ENCODE peak calls at places on chromosomes 12 and 14, in four cellular contexts. I is HCT116, V is GM12878, H is SK-N-SH. J is an unnamed sample.

GRCh38 chr12:11687538-11687937 is 38.1 kb downstream of the ETV6 start:
- DNase-seq in V (no peak), I (no peak), H (no peak), J (no peak)

GRCh38 chr12:120468271-120468845 is 1.2 kb downstream of the SRSF9 start:
- DNase-seq in H (peak), I (no peak), V (no peak), J (peak)

GRCh38 chr12:100668939-100669536 is 95.6 kb downstream of the GAS2L3 start:
- DNase-seq in I (peak), V (no peak), H (peak), J (peak)

GRCh38 chr12:71438670-71439361 is 782 bp upstream of the LGR5 start:
- DNase-seq in H (peak), I (no peak), V (no peak), J (no peak)

GRCh38 chr12:53869500-53869899 is 69.1 kb upstream of the HOXC13 start:
- DNase-seq in H (no peak), I (no peak), V (no peak), J (no peak)

GRCh38 chr14:103142031-103142430 is 18.8 kb downstream of the TNFAIP2 start:
- DNase-seq in V (no peak), H (no peak), I (no peak), J (no peak)

GRCh38 chr12:103791350-103791920 is 49.6 kb downstream of the NT5DC3 start:
- DNase-seq in H (no peak), V (no peak), I (no peak), J (peak)

GRCh38 chr14:91482278-91483023 is 27.7 kb downstream of the PPP4R3A start:
- DNase-seq in V (no peak), H (no peak), I (no peak), J (no peak)

GRCh38 chr12:79407671-79408622 is 282.8 kb downstream of the PAWR start:
- DNase-seq in H (no peak), V (peak), I (peak), J (no peak)

GRCh38 chr12:58412466-58412865 is 471.1 kb downstream of the ATP23 start:
- DNase-seq in I (no peak), H (no peak), V (no peak), J (no peak)
- TF ChIP-seq JUND in I (no peak), H (no peak), V (no peak), J (no peak)

GRCh38 chr12:108332791-108333382 is 6.2 kb downstream of the CMKLR1 start:
- DNase-seq in I (no peak), H (no peak), V (no peak), J (no peak)
- TF ChIP-seq JUND in I (no peak), H (no peak), V (no peak), J (no peak)

GRCh38 chr12:47896633-47897032 is 8.2 kb downstream of the VDR start:
- DNase-seq in I (no peak), H (no peak), V (no peak), J (no peak)
- TF ChIP-seq JUND in I (no peak), H (no peak), V (no peak), J (no peak)

DNA sequence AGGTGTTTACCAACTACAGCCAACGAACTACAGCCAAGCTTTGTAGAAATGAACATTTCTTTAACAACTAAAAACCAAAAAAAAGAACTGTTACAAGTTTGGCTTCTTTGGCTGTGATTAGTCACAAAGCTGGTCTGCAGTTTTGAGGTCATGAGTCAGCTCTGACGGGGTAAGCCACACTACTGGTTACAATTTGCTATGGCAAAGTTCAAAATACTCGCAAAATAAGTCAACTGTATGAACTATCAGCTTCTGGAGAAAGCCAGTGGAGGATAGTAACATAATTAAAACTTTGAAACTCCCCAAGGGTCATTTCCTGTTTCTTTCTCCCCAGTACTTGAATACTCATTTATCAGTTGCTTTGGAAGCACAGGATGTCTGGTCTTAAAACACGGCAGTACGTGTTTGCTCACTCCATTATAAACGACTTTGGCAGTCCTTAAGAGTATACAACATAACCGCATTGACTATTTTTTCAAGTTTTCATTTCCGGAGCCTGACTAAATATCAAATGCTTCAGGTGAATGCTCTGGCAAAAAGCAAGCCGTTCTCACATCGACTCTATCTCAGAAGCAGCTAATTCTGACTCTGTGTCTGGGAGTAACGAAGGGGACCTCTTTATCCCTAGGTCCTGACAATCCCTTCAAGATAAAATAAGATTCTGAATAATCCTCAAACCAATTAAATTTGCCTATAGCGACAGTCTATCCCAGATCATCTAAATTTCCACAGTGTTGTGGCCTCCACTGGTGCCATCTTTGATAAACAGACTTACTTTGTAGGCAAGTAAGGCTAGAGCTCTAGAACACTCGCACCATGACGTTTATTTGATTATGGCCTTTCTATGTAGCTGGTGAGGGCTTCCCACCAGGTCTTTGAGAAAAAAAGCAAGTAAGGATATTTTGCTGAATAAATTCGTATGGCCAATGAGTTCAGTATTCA is 10.6 kb downstream of the PHLDA1 start:
- DNase-seq in V (peak), I (peak), H (no peak), J (no peak)
- TF ChIP-seq JUND in V (no peak), I (peak), H (peak), J (no peak)

GRCh38 chr12:124484067-124484466 is 83.3 kb downstream of the NCOR2 start:
- DNase-seq in H (no peak), V (no peak), I (no peak), J (no peak)

GRCh38 chr12:124485371-124485770 is 82.0 kb downstream of the NCOR2 start:
- DNase-seq in I (no peak), H (no peak), V (no peak), J (no peak)

GRCh38 chr12:124482901-124483799 is 84.3 kb downstream of the NCOR2 start:
- DNase-seq in V (no peak), I (no peak), H (no peak), J (no peak)

GRCh38 chr12:124486346-124486963 is 81.0 kb downstream of the NCOR2 start:
- DNase-seq in V (no peak), I (no peak), H (no peak), J (no peak)

GRCh38 chr12:124484526-124484953 is 82.9 kb downstream of the NCOR2 start:
- DNase-seq in H (no peak), I (no peak), V (no peak), J (no peak)
- TF ChIP-seq JUND in H (no peak), I (no peak), V (no peak), J (no peak)

GRCh38 chr14:89339579-89339978 is 77.5 kb downstream of the FOXN3 start:
- DNase-seq in V (no peak), H (no peak), I (no peak), J (no peak)

GRCh38 chr14:89339158-89339557 is 77.9 kb downstream of the FOXN3 start:
- DNase-seq in V (no peak), I (no peak), H (no peak), J (no peak)

GRCh38 chr14:89336338-89336737 is 80.7 kb downstream of the FOXN3 start:
- DNase-seq in I (no peak), H (no peak), V (no peak), J (no peak)

GRCh38 chr14:89337161-89337560 is 79.9 kb downstream of the FOXN3 start:
- DNase-seq in V (no peak), H (no peak), I (no peak), J (no peak)

DNA sequence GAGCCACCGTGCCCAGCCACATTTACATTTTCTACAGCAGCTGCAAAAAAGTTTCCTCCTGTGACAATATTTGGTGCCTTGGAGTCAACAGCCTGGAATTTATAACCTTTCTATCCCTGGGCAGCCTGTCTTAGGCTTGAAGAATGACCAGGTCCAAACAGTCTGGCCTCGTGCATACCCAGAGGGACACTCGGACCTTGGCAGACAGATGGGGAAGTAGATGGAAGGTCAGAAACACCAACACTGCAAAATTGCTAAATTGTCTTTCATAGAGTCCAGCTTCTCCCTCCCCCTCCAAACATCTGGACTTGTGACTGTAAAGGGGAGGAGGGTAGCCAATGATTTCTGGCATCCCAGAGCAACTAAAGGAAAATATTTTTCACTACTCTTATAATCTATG is 79.1 kb downstream of the FOXN3 start:
- DNase-seq in H (no peak), V (no peak), I (no peak), J (no peak)
- TF ChIP-seq JUND in H (no peak), V (no peak), I (no peak), J (no peak)

DNA sequence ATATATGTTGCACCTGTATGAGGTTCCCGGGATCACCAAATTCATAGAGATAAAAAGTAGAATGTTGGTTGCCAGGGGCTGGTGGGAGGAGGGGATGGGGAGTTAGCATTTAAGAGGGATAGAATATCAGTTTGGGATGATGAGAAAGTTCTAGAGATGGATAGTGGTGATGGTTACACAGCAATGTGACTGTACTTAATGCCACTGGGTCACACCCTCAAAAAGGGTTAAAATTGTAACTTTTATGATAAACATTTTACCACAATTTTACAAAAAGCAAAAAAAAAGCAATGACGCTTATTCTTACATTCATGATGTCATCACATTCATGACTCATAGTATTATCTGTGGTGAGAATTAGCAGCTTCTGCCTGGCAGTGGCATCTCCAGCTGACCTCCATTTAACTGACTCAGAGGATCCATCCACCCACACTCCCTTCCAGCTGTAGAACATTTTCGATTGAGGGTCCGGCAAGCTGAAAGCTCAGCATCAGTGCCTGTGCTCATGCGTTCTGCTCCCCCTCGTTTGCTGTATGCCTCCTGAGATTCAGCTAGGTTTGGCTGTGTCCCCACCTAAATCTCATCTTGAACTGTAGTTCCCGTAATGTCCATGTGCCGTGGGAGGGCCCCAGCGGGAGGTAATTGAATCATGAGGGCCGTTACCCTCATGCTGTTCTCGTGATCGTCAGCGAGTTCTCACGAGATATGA is 64.8 kb upstream of the TMEM260 start:
- DNase-seq in V (no peak), I (no peak), H (no peak), J (no peak)
- TF ChIP-seq JUND in V (no peak), I (no peak), H (no peak), J (no peak)

J was measured in T47D.